ENCODE peak calls at places on chromosomes 4 and X, in six cellular contexts. T is HepG2, R is A549, I is upper lobe of left lung, F is K562, E is GM12878. O is an unnamed sample.

GRCh38 chrX:67720344-67720743 is 176.5 kb downstream of the AR start:
- ATAC-seq in T (no peak), R (no peak), I (no peak), F (no peak), E (no peak), O (no peak)

GRCh38 chrX:49264460-49264859 is at the start of gene FOXP3:
- ATAC-seq in T (no peak), R (no peak), I (no peak), F (no peak), E (no peak), O (no peak)

GRCh38 chr4:80787306-80787705 is 243.2 kb upstream of the BMP3 start:
- ATAC-seq in T (no peak), R (no peak), I (no peak), F (no peak), E (no peak), O (no peak)

GRCh38 chr4:174236359-174236758 is 47.1 kb downstream of the FBXO8 start:
- ATAC-seq in T (peak), R (no peak), I (no peak), F (no peak), E (no peak), O (no peak)

GRCh38 chrX:10112510-10112909 is 44.3 kb upstream of the CLCN4 start:
- ATAC-seq in T (no peak), R (no peak), I (no peak), F (no peak), E (peak), O (no peak)

GRCh38 chrX:79176028-79176427 is 31.5 kb downstream of the GPR174 start:
- ATAC-seq in T (no peak), R (no peak), I (no peak), F (no peak), E (no peak), O (no peak)

GRCh38 chr4:41216294-41217019 is 2.1 kb upstream of the APBB2 start:
- ATAC-seq in T (peak), R (peak), I (peak), F (peak), E (peak), O (peak)

GRCh38 chr4:120730777-120731320 is 191.7 kb downstream of the PRDM5 start:
- ATAC-seq in T (no peak), R (no peak), I (no peak), F (no peak), E (no peak), O (no peak)

GRCh38 chr4:48340276-48340904 is 939 bp upstream of the SLAIN2 start:
- ATAC-seq in T (peak), R (peak), I (peak), F (peak), E (no peak), O (peak)

GRCh38 chr4:80308466-80308822 is 27.1 kb upstream of the CFAP299 start:
- ATAC-seq in T (no peak), R (no peak), I (no peak), F (peak), E (no peak), O (no peak)

GRCh38 chr4:181278941-181279340 is 964.3 kb upstream of the TENM3 start:
- ATAC-seq in T (no peak), R (no peak), I (no peak), F (no peak), E (no peak), O (no peak)

GRCh38 chr4:158827475-158828085 is 58.8 kb downstream of the FNIP2 start:
- ATAC-seq in T (peak), R (no peak), I (peak), F (peak), E (no peak), O (no peak)

GRCh38 chr4:150173854-150174398 is 95.7 kb downstream of the DCLK2 start:
- ATAC-seq in T (no peak), R (no peak), I (no peak), F (no peak), E (no peak), O (peak)

GRCh38 chrX:135522132-135522530 is 1.7 kb downstream of the INTS6L start:
- ATAC-seq in T (no peak), R (peak), I (no peak), F (peak), E (no peak), O (no peak)

GRCh38 chrX:109841257-109841656 is 108.2 kb upstream of the ACSL4 start:
- ATAC-seq in T (no peak), R (no peak), I (no peak), F (no peak), E (no peak), O (no peak)

GRCh38 chrX:40784516-40785151 is 49.3 kb upstream of the MED14 start:
- ATAC-seq in T (peak), R (no peak), I (no peak), F (no peak), E (no peak), O (no peak)

GRCh38 chr4:41176357-41176756 is 38.0 kb downstream of the APBB2 start:
- ATAC-seq in T (peak), R (no peak), I (peak), F (no peak), E (no peak), O (no peak)

GRCh38 chrX:10121787-10122186 is 35.0 kb upstream of the CLCN4 start:
- ATAC-seq in T (no peak), R (no peak), I (no peak), F (no peak), E (peak), O (no peak)

GRCh38 chr4:94446386-94446785 is 5.4 kb upstream of the PDLIM5 start:
- ATAC-seq in T (no peak), R (peak), I (peak), F (peak), E (no peak), O (peak)

GRCh38 chr4:158715787-158716186 is 7.4 kb downstream of the PPID start:
- ATAC-seq in T (no peak), R (no peak), I (no peak), F (no peak), E (no peak), O (no peak)

DNA sequence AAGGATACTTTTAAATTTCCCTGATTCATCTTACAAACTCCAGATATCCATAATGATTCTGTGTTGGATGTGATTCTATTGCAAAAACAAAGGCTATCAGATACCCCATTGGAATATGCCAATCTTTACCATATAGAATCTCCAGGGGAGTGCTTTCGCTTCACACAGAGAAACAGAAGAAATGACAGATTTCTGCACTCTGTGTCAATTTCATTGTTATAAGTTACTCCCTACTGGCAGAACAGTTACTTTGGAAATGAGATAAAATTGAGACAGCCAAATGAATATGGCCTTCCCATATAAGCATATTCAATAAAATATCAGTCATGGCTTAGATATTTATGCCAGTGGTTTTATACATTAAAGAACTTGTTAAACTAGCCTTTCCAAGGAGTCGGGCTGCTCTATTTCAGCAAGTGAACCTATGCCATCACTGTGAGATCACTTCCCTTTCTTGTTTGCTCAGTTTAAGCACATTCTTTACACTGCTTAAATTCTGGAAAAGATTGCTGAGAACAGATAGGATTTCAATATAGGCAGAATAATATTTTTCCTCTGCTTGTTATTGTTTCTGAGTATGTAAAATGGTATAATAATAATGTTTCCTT is 127.5 kb upstream of the ANXA10 start:
- ATAC-seq in T (no peak), R (no peak), I (no peak), F (no peak), E (no peak), O (no peak)
- TF ChIP-seq EP300 in T (no peak), R (no peak), I (no peak), F (no peak), E (no peak), O (no peak)

GRCh38 chr4:52588097-52588496 is 71.0 kb downstream of the USP46 start:
- ATAC-seq in T (peak), R (peak), I (peak), F (peak), E (peak), O (peak)
- TF ChIP-seq EP300 in T (no peak), R (no peak), I (no peak), F (no peak), E (no peak), O (no peak)

GRCh38 chr4:119672938-119673337 is 44.3 kb upstream of the PDE5A start:
- ATAC-seq in T (no peak), R (no peak), I (no peak), F (no peak), E (no peak), O (no peak)

GRCh38 chr4:119666653-119667091 is 38.1 kb upstream of the PDE5A start:
- ATAC-seq in T (no peak), R (no peak), I (no peak), F (no peak), E (no peak), O (no peak)

GRCh38 chr4:119672086-119672485 is 43.5 kb upstream of the PDE5A start:
- ATAC-seq in T (no peak), R (no peak), I (no peak), F (no peak), E (no peak), O (no peak)

GRCh38 chr4:119667802-119668201 is 39.2 kb upstream of the PDE5A start:
- ATAC-seq in T (no peak), R (no peak), I (no peak), F (no peak), E (no peak), O (no peak)

DNA sequence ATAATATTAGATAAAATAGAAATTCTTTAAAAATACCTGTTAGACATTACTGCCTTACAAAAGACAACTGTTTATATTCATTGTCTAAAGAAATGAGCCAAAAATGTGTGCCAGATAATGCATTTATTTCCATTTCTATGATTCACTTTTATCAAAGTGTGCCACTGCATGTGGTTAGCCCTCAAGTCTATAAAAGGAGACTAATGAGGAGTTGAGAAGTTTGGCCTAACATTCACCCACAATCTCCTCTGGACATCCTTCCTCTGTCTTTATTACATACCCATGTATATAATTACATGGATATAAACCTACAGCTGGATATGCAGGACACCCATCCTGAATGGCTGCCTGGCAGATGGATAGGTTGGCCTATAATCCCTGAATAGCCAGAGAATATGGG is 42.6 kb upstream of the PDE5A start:
- ATAC-seq in T (no peak), R (no peak), I (no peak), F (no peak), E (no peak), O (no peak)
- TF ChIP-seq EP300 in T (no peak), R (no peak), I (no peak), F (no peak), E (no peak), O (no peak)

GRCh38 chr4:129971419-129971818 is 875.5 kb downstream of the C4orf33 start:
- ATAC-seq in T (no peak), R (no peak), I (no peak), F (no peak), E (no peak), O (no peak)
- TF ChIP-seq EP300 in T (no peak), R (no peak), I (no peak), F (no peak), E (no peak), O (no peak)

DNA sequence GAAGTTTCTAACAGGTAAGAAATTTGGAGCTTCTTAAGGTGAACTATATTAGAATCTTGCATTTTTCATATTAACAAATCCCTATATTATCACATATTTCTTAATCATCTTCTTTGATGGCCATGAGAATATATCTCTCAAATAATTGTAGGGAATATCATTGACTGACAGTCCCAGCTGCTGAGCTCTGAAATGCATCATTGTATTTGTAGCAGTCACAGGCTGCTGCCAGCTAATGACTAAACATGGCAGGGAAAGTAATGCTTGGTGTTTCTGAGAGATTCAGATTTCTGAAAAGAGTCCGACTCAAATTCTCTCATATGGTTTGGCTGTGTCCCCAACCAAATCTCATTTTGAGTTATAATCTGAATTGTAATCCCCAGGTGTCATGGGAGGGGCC is 171.9 kb downstream of the TRAM1L1 start:
- ATAC-seq in T (no peak), R (no peak), I (no peak), F (no peak), E (no peak), O (no peak)
- TF ChIP-seq EP300 in T (no peak), R (no peak), I (no peak), F (no peak), E (no peak), O (no peak)

GRCh38 chr4:66972087-66972486 is 573.2 kb downstream of the CENPC start:
- ATAC-seq in T (no peak), R (no peak), I (no peak), F (no peak), E (no peak), O (no peak)

GRCh38 chr4:66974665-66975064 is 570.6 kb downstream of the CENPC start:
- ATAC-seq in T (no peak), R (no peak), I (no peak), F (no peak), E (no peak), O (no peak)
- TF ChIP-seq EP300 in T (no peak), R (no peak), I (no peak), F (no peak), E (no peak), O (no peak)

GRCh38 chr4:26839016-26839415 is 21.6 kb upstream of the STIM2 start:
- ATAC-seq in T (no peak), R (no peak), I (no peak), F (no peak), E (no peak), O (no peak)
- TF ChIP-seq EP300 in T (no peak), R (no peak), I (no peak), F (no peak), E (no peak), O (no peak)

DNA sequence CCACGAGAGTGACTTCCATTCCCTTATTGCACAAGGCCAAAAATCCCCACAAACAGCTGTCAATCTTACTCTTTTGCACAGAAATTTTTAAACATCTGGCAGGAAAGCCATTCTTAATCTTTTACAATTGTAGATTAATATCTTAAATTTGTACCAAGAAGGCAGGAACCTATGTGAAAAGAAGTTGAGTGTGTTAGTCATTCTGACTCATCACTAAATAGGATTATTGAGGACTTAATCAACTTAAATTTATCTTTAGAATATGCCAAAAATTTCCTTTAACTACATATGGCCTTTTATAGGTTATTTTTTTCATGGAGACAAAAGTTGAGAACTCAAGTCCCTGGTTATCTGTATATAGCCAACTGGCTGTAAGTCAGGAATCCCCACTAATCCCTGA is 49.0 kb upstream of the VEGFC start:
- ATAC-seq in T (no peak), R (no peak), I (no peak), F (no peak), E (no peak), O (no peak)
- TF ChIP-seq EP300 in T (no peak), R (no peak), I (no peak), F (no peak), E (no peak), O (no peak)

GRCh38 chrX:22538581-22538980 is 265.9 kb downstream of the CBLL2 start:
- ATAC-seq in T (no peak), R (no peak), I (no peak), F (no peak), E (no peak), O (no peak)

GRCh38 chrX:22542641-22543040 is 269.9 kb downstream of the CBLL2 start:
- ATAC-seq in T (no peak), R (no peak), I (no peak), F (no peak), E (no peak), O (no peak)

GRCh38 chrX:22541926-22542325 is 269.2 kb downstream of the CBLL2 start:
- ATAC-seq in T (no peak), R (no peak), I (no peak), F (no peak), E (no peak), O (no peak)
- TF ChIP-seq EP300 in T (no peak), R (no peak), I (no peak), F (no peak), E (no peak), O (no peak)

O was measured in gastroesophageal sphincter.